ENCODE peak calls at places on chromosome 22, in four cellular contexts. O is stimulated activated CD8-positive, alpha-beta memory T cell treated with anti-CD3 and anti-CD28 coated beads, Interleukin-7, amount 100 ng/mL, for 1 hour; H is GM23248; D is left cardiac atrium. S is an unnamed sample.

GRCh38 chr22:40571887-40572286 is 64.6 kb downstream of the MRTFA start:
- DNase-seq in O (no peak), D (no peak), H (no peak), S (no peak)

GRCh38 chr22:27990879-27991278 is 71.8 kb upstream of the PITPNB start:
- DNase-seq in H (peak), O (no peak), D (peak), S (no peak)

GRCh38 chr22:36147196-36147788 is 13.3 kb downstream of the APOL3 start:
- DNase-seq in O (no peak), H (no peak), D (no peak), S (no peak)

GRCh38 chr22:47000888-47001287 is 238.4 kb downstream of the TBC1D22A start:
- DNase-seq in D (no peak), H (peak), O (no peak), S (no peak)

GRCh38 chr22:23061471-23062280 is 8.6 kb upstream of the GNAZ start:
- DNase-seq in D (no peak), H (no peak), O (no peak), S (no peak)

GRCh38 chr22:27642104-27642800 is 159.3 kb downstream of the MN1 start:
- DNase-seq in H (no peak), D (no peak), O (no peak), S (no peak)

GRCh38 chr22:35156945-35157344 is 91.0 kb downstream of the ISX start:
- DNase-seq in D (no peak), O (no peak), H (no peak), S (no peak)

GRCh38 chr22:31126869-31127175 is 4.1 kb downstream of the INPP5J start:
- DNase-seq in H (no peak), D (no peak), O (no peak), S (no peak)

GRCh38 chr22:35524966-35525686 is 15.5 kb upstream of the RASD2 start:
- DNase-seq in H (peak), D (no peak), O (no peak), S (no peak)

GRCh38 chr22:24445481-24446290 is 18.3 kb downstream of the ADORA2A start:
- DNase-seq in D (no peak), O (no peak), H (no peak), S (no peak)

GRCh38 chr22:23102776-23103175 is 32.5 kb downstream of the GNAZ start:
- DNase-seq in H (no peak), D (no peak), O (no peak), S (no peak)

GRCh38 chr22:50191041-50191740 is 5.5 kb downstream of the TRABD start:
- DNase-seq in O (peak), H (no peak), D (peak), S (peak)